ENCODE peak calls at places on chromosomes 4 and X, in seven cellular contexts. X, I, N, O, F, M and L are unnamed samples. For H3K36me3, the result is how much of the 10 kb centered on the place peaks cover.

GRCh38 chr4:38034986-38035882 is 75.0 kb downstream of the PTTG2 start:
- DNase-seq in I (no peak), M (peak), F (peak), X (no peak), N (no peak), O (peak), L (no peak)

GRCh38 chrX:141314441-141314840 is 72.1 kb upstream of the SPANXC start:
- DNase-seq in M (no peak), O (peak), X (no peak), I (no peak), N (no peak), F (no peak), L (no peak)

GRCh38 chrX:21996872-21997271 is 35.3 kb upstream of the PHEX start:
- DNase-seq in I (no peak), X (no peak), M (no peak), O (peak), N (no peak), F (no peak), L (no peak)

GRCh38 chrX:118755633-118756032 is 28.2 kb downstream of the IL13RA1 start:
- DNase-seq in X (no peak), I (no peak), N (no peak), O (no peak), F (no peak), M (no peak), L (no peak)

GRCh38 chr4:18318682-18319410 is 297.3 kb upstream of the LCORL start:
- DNase-seq in X (no peak), I (peak), N (no peak), O (no peak), M (no peak), F (no peak), L (no peak)

GRCh38 chr4:38091636-38092035 is 131.4 kb downstream of the PTTG2 start:
- DNase-seq in F (no peak), N (no peak), O (peak), X (no peak), I (no peak), M (no peak), L (no peak)

GRCh38 chrX:130091976-130092522 is 18.2 kb downstream of the ELF4 start:
- DNase-seq in F (peak), M (peak), I (peak), X (no peak), N (no peak), O (no peak), L (no peak)

GRCh38 chr4:110197421-110198398 is 705 bp downstream of the ELOVL6 start:
- DNase-seq in N (no peak), O (peak), F (peak), X (no peak), I (peak), M (peak), L (peak)

GRCh38 chr4:113760094-113760851 is 1.3 kb downstream of the CAMK2D start:
- DNase-seq in N (no peak), M (peak), O (peak), X (no peak), F (peak), I (no peak), L (no peak)

GRCh38 chr4:183919173-183919572 is 14.1 kb downstream of the STOX2 start:
- DNase-seq in F (no peak), I (peak), O (no peak), X (no peak), M (no peak), N (no peak), L (no peak)

DNA sequence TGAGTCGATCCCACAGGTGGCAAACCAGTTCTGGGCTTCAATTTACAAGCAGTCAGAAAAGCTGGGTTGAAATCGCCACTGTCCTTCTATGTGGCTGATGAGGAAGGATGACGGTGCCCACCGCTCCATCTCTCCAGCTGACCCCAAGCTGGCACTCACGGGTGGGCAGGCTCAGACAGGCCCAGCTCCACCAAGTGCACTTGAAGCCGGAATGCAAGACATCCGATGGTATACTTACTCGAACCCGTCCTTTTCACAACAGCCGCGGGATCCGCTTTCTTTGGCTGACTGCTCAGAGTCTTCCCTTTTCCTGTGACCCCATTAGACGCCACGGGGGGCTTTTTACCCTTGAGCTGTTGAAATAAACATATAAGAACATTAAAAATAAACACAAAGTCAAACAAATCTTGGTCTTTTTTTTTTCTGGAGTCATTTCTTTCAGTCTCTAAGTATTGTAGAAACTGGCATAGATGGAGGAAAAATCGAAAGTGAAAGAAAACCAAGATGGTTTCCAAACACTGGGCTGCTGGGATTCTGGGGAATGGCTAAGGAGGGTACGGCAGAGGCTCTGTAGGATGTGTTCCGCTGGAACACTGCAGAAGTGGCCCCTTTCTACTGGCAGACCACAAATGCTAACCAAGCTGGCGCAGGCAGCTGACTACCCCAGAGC is 161.0 kb downstream of the AFAP1 start:
- DNase-seq in N (no peak), M (no peak), X (no peak), O (no peak), I (no peak), F (no peak), L (no peak)
- H3K36me3 ChIP-seq in N (under half), M (under half), X (under half), O (under half), I (under half), F (under half), L (under half)

DNA sequence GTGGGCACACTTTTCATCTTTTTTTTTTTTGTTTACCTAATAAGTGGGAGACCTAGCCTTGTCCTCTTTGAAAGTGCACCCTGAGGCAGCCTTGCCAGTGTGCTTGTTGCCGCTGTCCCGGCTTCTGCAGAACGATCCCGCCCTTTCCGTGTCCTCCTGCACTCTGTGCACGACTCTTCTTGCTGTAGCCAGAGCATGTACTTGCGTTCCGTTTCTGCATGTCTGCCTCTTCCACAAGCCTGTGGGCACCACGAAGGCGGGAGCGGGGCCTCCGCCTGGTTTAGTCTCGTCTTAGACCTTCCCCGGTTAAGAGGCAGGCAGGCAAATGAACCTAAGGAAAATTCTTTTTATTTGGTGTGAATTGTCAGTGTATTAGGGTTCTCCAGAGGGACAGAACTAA is 32.6 kb upstream of the TBC1D14 start:
- DNase-seq in I (no peak), F (no peak), M (no peak), O (no peak), X (no peak), N (no peak), L (no peak)
- H3K36me3 ChIP-seq in I (half or more), F (under half), M (half or more), O (under half), X (half or more), N (under half), L (half or more)

DNA sequence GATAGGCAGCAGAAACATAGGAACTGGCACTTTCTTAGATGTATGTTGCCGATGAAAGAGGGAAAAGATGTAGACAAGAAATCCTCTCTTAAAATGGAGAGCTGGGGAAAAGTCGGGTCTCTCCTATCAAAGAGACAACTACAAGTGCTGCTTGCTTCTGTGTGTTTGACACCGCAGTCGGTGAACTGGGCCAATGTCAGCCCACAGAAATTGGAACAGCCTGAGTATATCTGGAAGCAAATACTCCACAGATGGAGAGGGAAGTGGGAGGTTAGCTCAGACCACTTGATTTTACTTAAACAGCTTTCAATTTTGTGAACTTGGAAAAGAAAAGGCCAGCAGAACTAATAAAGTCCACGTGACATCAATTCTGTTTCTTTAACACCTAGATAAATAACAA is 230.8 kb upstream of the FAT1 start:
- DNase-seq in O (no peak), X (no peak), F (no peak), N (no peak), M (no peak), I (no peak), L (no peak)
- H3K36me3 ChIP-seq in O (under half), X (under half), F (under half), N (under half), M (under half), I (under half), L (under half)

GRCh38 chr4:610411-611261 is 14.7 kb upstream of the PDE6B start:
- DNase-seq in O (peak), N (peak), F (no peak), M (no peak), I (no peak), X (no peak), L (no peak)
- H3K36me3 ChIP-seq in O (under half), N (under half), F (under half), M (under half), I (under half), X (under half), L (under half)

GRCh38 chrX:53616921-53617320 is 69.6 kb downstream of the HUWE1 start:
- DNase-seq in O (no peak), I (no peak), N (no peak), M (no peak), X (no peak), F (no peak), L (no peak)
- H3K36me3 ChIP-seq in O (under half), I (under half), N (under half), M (half or more), X (under half), F (half or more), L (under half)

GRCh38 chr4:10083331-10083769 is 33.2 kb downstream of the WDR1 start:
- DNase-seq in I (no peak), F (no peak), O (no peak), X (no peak), N (no peak), M (no peak), L (no peak)
- H3K36me3 ChIP-seq in I (half or more), F (half or more), O (half or more), X (half or more), N (under half), M (half or more), L (half or more)

DNA sequence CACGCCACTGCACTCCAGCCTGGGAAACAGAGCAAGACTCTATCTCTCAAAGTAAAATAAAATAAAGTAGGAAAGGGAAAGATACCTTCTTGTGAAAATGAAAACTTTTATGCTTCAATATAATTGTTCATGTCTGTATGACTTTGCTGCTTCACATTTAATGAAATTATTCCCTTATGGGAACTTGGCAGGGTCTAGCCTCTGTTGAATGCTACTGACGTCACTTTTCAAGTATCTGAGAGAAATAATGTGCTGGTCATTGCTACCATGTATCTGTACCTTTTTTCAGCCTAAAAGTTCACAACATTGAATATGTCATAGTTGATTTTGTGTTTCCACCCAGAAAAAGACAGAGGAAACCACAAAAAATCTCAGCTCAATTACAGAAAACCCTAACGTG is 65.2 kb downstream of the PRDM5 start:
- DNase-seq in M (no peak), F (no peak), I (no peak), O (peak), N (no peak), X (no peak), L (no peak)
- H3K36me3 ChIP-seq in M (under half), F (under half), I (under half), O (under half), N (under half), X (under half), L (under half)